ENCODE peak calls at places on chromosome 5, in eight cellular contexts. One of them, this sample, is unnamed.

GRCh38 chr5:67815455-67816391 is 399.8 kb upstream of the PIK3R1 start:
- DNase-seq in IMR-90: no peak
- DNase-seq in prostate gland: peak; percentile 13
- DNase-seq in A549: no peak
- DNase-seq in tibial nerve: peak; percentile 56
- DNase-seq in uterus: peak; percentile 66
- DNase-seq in ovary: no peak
- DNase-seq in HepG2: peak; percentile 81
- DNase-seq in this sample: peak; percentile 82

GRCh38 chr5:89417990-89418820 is 535.2 kb upstream of the MEF2C start:
- DNase-seq in IMR-90: no peak
- DNase-seq in prostate gland: no peak
- DNase-seq in A549: no peak
- DNase-seq in tibial nerve: no peak
- DNase-seq in uterus: no peak
- DNase-seq in ovary: no peak
- DNase-seq in HepG2: no peak
- DNase-seq in this sample: peak; percentile 29

GRCh38 chr5:150632305-150633160 is 7.9 kb upstream of the SYNPO start:
- DNase-seq in IMR-90: peak; percentile 87
- DNase-seq in prostate gland: no peak
- DNase-seq in A549: no peak
- DNase-seq in tibial nerve: no peak
- DNase-seq in uterus: no peak
- DNase-seq in ovary: no peak
- DNase-seq in HepG2: no peak
- DNase-seq in this sample: no peak

GRCh38 chr5:16013334-16014065 is 166.1 kb downstream of the MARCHF11 start:
- DNase-seq in IMR-90: no peak
- DNase-seq in prostate gland: no peak
- DNase-seq in A549: no peak
- DNase-seq in tibial nerve: no peak
- DNase-seq in uterus: no peak
- DNase-seq in ovary: no peak
- DNase-seq in HepG2: no peak
- DNase-seq in this sample: no peak

GRCh38 chr5:32259033-32259432 is 53.7 kb downstream of the MTMR12 start:
- DNase-seq in IMR-90: peak; percentile 32
- DNase-seq in prostate gland: no peak
- DNase-seq in A549: no peak
- DNase-seq in tibial nerve: no peak
- DNase-seq in uterus: no peak
- DNase-seq in ovary: no peak
- DNase-seq in HepG2: no peak
- DNase-seq in this sample: no peak

GRCh38 chr5:175317872-175318271 is 126.1 kb downstream of the DRD1 start:
- DNase-seq in IMR-90: no peak
- DNase-seq in prostate gland: no peak
- DNase-seq in A549: no peak
- DNase-seq in tibial nerve: no peak
- DNase-seq in uterus: no peak
- DNase-seq in ovary: no peak
- DNase-seq in HepG2: no peak
- DNase-seq in this sample: no peak

GRCh38 chr5:55232985-55233928 is at the start of gene CCNO:
- DNase-seq in IMR-90: peak; percentile 66
- DNase-seq in prostate gland: peak; percentile 76
- DNase-seq in A549: peak; percentile 80
- DNase-seq in tibial nerve: peak; percentile 35
- DNase-seq in uterus: peak; percentile 37
- DNase-seq in ovary: peak; percentile 81
- DNase-seq in HepG2: peak; percentile 18
- DNase-seq in this sample: peak; percentile 61

GRCh38 chr5:5546408-5546807 is 123.9 kb downstream of the ICE1 start:
- DNase-seq in IMR-90: no peak
- DNase-seq in prostate gland: no peak
- DNase-seq in A549: no peak
- DNase-seq in tibial nerve: no peak
- DNase-seq in uterus: no peak
- DNase-seq in ovary: no peak
- DNase-seq in HepG2: no peak
- DNase-seq in this sample: no peak

GRCh38 chr5:149671544-149671943 is 58.6 kb upstream of the PPARGC1B start:
- DNase-seq in IMR-90: no peak
- DNase-seq in prostate gland: peak; percentile 49
- DNase-seq in A549: no peak
- DNase-seq in tibial nerve: no peak
- DNase-seq in uterus: no peak
- DNase-seq in ovary: no peak
- DNase-seq in HepG2: no peak
- DNase-seq in this sample: no peak

GRCh38 chr5:139848508-139849100 is 53.0 kb downstream of the PSD2 start:
- DNase-seq in IMR-90: no peak
- DNase-seq in prostate gland: no peak
- DNase-seq in A549: no peak
- DNase-seq in tibial nerve: no peak
- DNase-seq in uterus: peak; percentile 21
- DNase-seq in ovary: peak; percentile 72
- DNase-seq in HepG2: no peak
- DNase-seq in this sample: no peak

GRCh38 chr5:151719228-151719861 is 32.6 kb upstream of the SPARC start:
- DNase-seq in IMR-90: peak; percentile 50
- DNase-seq in prostate gland: no peak
- DNase-seq in A549: no peak
- DNase-seq in tibial nerve: peak; percentile 67
- DNase-seq in uterus: peak; percentile 45
- DNase-seq in ovary: no peak
- DNase-seq in HepG2: peak; percentile 51
- DNase-seq in this sample: peak; percentile 55

GRCh38 chr5:160166973-160167622 is 47.8 kb upstream of the PWWP2A start:
- DNase-seq in IMR-90: no peak
- DNase-seq in prostate gland: no peak
- DNase-seq in A549: no peak
- DNase-seq in tibial nerve: no peak
- DNase-seq in uterus: no peak
- DNase-seq in ovary: no peak
- DNase-seq in HepG2: no peak
- DNase-seq in this sample: no peak

GRCh38 chr5:160167623-160168165 is 48.4 kb upstream of the PWWP2A start:
- DNase-seq in IMR-90: no peak
- DNase-seq in prostate gland: no peak
- DNase-seq in A549: no peak
- DNase-seq in tibial nerve: no peak
- DNase-seq in uterus: no peak
- DNase-seq in ovary: no peak
- DNase-seq in HepG2: peak; percentile 61
- DNase-seq in this sample: no peak

GRCh38 chr5:160166069-160166972 is 47.1 kb upstream of the PWWP2A start:
- DNase-seq in IMR-90: no peak
- DNase-seq in prostate gland: no peak
- DNase-seq in A549: no peak
- DNase-seq in tibial nerve: no peak
- DNase-seq in uterus: no peak
- DNase-seq in ovary: no peak
- DNase-seq in HepG2: no peak
- DNase-seq in this sample: no peak

GRCh38 chr5:160162910-160163309 is 43.7 kb upstream of the PWWP2A start:
- DNase-seq in IMR-90: no peak
- DNase-seq in prostate gland: no peak
- DNase-seq in A549: no peak
- DNase-seq in tibial nerve: no peak
- DNase-seq in uterus: no peak
- DNase-seq in ovary: no peak
- DNase-seq in HepG2: no peak
- DNase-seq in this sample: no peak

DNA sequence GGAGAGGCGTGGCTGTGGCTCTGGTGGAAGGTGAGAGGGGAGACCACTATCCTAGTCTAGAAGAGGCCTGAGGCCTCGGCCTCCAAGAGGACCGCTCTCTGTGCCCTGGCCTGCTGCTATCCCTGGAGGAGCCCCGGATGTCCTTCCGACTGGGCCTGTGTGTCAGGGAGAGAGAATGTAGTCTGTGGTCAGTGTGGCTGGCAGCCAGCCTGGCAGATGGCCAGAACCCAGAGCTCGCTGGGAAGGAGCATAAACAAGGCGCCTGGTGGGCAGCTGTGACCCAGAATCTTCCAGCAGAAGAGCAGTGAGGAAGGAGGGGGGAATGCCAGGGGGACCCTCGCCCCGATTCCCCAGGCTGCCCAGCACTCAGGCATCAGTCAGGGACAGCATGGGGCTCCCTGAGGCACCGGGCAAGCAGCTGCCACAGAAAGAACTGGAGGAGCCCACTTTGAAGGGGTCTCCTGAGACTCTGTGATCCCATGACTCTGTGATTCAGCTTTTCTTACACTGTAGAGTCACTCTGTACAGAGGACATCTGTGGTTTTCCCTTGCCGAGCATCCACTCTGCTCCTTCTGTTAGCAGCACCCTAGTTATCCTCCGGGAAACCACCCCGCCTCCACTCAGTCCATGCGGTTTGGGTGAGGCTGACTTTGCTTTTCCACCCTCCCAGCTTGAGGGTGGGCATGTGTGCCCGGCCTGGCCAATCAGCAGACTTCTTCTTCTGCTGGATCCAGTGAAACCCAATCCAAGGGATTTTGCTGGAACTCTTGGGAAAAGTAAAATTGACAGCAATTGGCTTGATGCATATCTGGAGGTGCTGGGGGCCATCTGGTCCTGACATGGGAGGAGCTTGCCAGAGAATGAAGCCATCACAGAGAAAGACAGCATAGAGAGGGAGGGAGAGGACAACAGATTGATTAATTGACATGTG is 46.2 kb upstream of the PWWP2A start:
- DNase-seq in IMR-90: peak; percentile 98
- DNase-seq in prostate gland: no peak
- DNase-seq in A549: peak; percentile 96
- DNase-seq in tibial nerve: peak; percentile 79
- DNase-seq in uterus: peak; percentile 90
- DNase-seq in ovary: peak; percentile 96
- DNase-seq in HepG2: peak; percentile 82
- DNase-seq in this sample: no peak
- TF ChIP-seq POLR2A in IMR-90: peak; percentile 82
- TF ChIP-seq POLR2A in prostate gland: no peak
- TF ChIP-seq POLR2A in A549: peak; percentile 42
- TF ChIP-seq POLR2A in tibial nerve: peak; percentile 40
- TF ChIP-seq POLR2A in uterus: no peak
- TF ChIP-seq POLR2A in ovary: no peak
- TF ChIP-seq POLR2A in HepG2: no peak
- TF ChIP-seq POLR2A in this sample: no peak

DNA sequence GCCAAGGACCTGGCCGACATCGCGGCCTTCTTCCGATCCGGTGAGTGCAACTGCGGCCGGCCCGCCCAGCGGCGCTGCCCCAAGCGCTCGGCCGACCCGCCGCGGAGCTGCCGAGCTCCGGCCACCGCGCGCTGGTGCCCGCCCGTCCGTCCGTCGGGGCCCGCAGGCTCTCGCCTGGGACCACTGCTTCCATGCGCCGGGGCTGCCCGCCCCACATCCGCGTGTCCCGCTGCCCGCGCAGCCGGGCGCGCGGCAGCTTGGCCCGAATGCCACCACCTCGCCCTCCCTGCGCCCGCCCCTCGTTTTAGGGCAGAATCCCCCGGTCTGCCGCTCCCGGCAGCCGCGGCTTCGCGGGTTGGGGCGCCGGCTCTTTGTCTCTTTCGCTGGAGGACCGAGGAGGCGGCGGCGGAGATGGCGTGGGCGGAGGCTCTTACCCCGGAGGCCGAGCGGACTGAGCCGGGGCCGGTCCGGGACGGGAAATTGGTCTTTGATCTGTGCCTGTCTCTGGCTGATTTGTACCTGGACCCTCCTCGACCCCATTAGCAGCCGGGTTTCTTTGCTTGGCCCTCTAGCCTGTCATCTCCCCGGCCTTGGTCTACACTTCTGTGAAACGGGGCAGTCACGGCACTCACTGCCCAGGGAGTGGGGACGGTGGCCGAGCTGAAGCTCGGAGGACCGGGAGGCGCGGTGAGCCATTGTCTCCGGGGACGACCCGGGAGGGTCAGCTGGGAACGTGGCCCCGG is 872 bp downstream of the TRIO start:
- DNase-seq in IMR-90: no peak
- DNase-seq in prostate gland: no peak
- DNase-seq in A549: no peak
- DNase-seq in tibial nerve: no peak
- DNase-seq in uterus: no peak
- DNase-seq in ovary: peak; percentile 73
- DNase-seq in HepG2: no peak
- DNase-seq in this sample: peak; percentile 56
- TF ChIP-seq POLR2A in IMR-90: peak; percentile 41
- TF ChIP-seq POLR2A in prostate gland: no peak
- TF ChIP-seq POLR2A in A549: no peak
- TF ChIP-seq POLR2A in tibial nerve: no peak
- TF ChIP-seq POLR2A in uterus: peak; percentile 8
- TF ChIP-seq POLR2A in ovary: no peak
- TF ChIP-seq POLR2A in HepG2: no peak
- TF ChIP-seq POLR2A in this sample: no peak

DNA sequence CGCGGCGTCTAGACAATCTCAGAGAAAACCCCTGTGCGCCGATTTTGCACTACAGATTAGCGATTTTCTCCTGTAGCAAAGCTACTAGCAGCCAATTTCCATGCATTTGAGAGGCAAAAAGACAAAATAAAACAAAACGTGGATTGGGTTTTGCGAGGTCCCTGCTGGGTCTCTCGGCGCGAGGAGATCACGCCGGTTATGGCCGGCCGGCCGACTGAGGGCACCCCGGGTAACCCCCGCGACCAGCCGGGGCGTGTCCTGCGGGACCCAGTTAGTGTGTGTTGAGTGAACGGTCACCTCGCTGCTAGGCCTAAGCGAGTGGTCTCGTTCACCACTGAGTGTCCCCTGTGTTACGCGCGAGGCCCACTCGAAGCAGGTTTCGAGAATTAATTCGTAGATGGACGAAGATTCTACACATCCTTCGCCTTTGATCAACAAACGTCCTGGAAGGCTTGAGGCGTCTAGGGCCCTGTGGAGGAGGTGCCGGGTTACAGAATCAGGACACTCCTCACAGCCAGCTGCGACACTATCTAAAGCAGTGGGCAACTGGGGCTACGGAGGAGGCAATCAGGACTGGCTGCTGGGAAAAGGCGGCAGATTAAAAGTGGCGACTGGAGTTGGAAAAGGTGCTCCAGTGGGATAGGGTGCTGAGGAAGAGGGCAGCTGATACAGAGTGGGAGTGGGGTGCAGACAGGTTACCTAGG is 792 bp upstream of the VDAC1 start:
- DNase-seq in IMR-90: no peak
- DNase-seq in prostate gland: peak; percentile 19
- DNase-seq in A549: peak; percentile 78
- DNase-seq in tibial nerve: no peak
- DNase-seq in uterus: no peak
- DNase-seq in ovary: peak; percentile 72
- DNase-seq in HepG2: no peak
- DNase-seq in this sample: no peak
- TF ChIP-seq POLR2A in IMR-90: no peak
- TF ChIP-seq POLR2A in prostate gland: no peak
- TF ChIP-seq POLR2A in A549: no peak
- TF ChIP-seq POLR2A in tibial nerve: no peak
- TF ChIP-seq POLR2A in uterus: no peak
- TF ChIP-seq POLR2A in ovary: no peak
- TF ChIP-seq POLR2A in HepG2: peak; percentile 30
- TF ChIP-seq POLR2A in this sample: no peak

DNA sequence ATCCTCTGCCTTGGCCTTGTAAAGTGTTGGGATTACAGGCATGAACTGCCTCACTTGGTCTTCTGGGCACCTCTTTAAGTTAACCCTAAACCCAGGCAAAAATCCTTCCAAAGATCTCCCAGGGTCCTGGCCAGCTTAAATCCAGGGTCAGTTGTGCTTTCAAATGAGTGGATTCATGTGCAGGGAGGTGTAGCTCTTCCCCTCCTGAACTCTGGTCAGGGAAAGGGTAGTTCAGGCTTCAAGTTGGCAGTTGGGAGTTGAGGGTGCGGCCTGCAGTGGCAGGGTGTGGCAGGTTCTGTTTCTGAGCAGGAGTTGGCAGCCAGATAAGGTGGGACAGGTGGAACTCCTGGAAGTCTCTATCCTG is 3.6 kb downstream of the HNRNPAB start:
- DNase-seq in IMR-90: no peak
- DNase-seq in prostate gland: no peak
- DNase-seq in A549: no peak
- DNase-seq in tibial nerve: no peak
- DNase-seq in uterus: no peak
- DNase-seq in ovary: no peak
- DNase-seq in HepG2: no peak
- DNase-seq in this sample: peak; percentile 60
- TF ChIP-seq POLR2A in IMR-90: no peak
- TF ChIP-seq POLR2A in prostate gland: no peak
- TF ChIP-seq POLR2A in A549: no peak
- TF ChIP-seq POLR2A in tibial nerve: no peak
- TF ChIP-seq POLR2A in uterus: no peak
- TF ChIP-seq POLR2A in ovary: no peak
- TF ChIP-seq POLR2A in HepG2: no peak
- TF ChIP-seq POLR2A in this sample: peak; percentile 32

This sample was measured in erythroblast.